ENCODE peak calls at places on chromosomes 4 and X, in four cellular contexts. One of them, this sample, is unnamed.
A peak's percentile ranks its signal among the peaks of the same experiment; 100 is the strongest.

GRCh38 chrX:54492340-54492739 is 3.7 kb downstream of the FGD1 start:
- DNase-seq in IMR-90: peak; percentile 70
- DNase-seq in GM12878: no peak
- DNase-seq in K562: no peak
- DNase-seq in this sample: no peak

GRCh38 chrX:1531106-1531890 is 5.7 kb downstream of the P2RY8 start:
- DNase-seq in IMR-90: no peak
- DNase-seq in GM12878: no peak
- DNase-seq in K562: no peak
- DNase-seq in this sample: no peak

GRCh38 chrX:18769812-18770573 is 62.5 kb downstream of the PPEF1 start:
- DNase-seq in IMR-90: no peak
- DNase-seq in GM12878: no peak
- DNase-seq in K562: no peak
- DNase-seq in this sample: no peak

GRCh38 chr4:96352051-96352517 is 512.2 kb downstream of the PDHA2 start:
- DNase-seq in IMR-90: no peak
- DNase-seq in GM12878: no peak
- DNase-seq in K562: no peak
- DNase-seq in this sample: no peak

GRCh38 chr4:10285028-10285427 is 168.4 kb upstream of the WDR1 start:
- DNase-seq in IMR-90: no peak
- DNase-seq in GM12878: no peak
- DNase-seq in K562: peak; percentile 31
- DNase-seq in this sample: no peak

GRCh38 chr4:156827519-156827918 is 144.1 kb downstream of the PDGFC start:
- DNase-seq in IMR-90: no peak
- DNase-seq in GM12878: no peak
- DNase-seq in K562: no peak
- DNase-seq in this sample: no peak

GRCh38 chrX:67544281-67544680 is 460 bp downstream of the AR start:
- DNase-seq in IMR-90: no peak
- DNase-seq in GM12878: no peak
- DNase-seq in K562: no peak
- DNase-seq in this sample: no peak

GRCh38 chr4:189235599-189235998 is 705.1 kb upstream of the FRG1 start:
- DNase-seq in IMR-90: no peak
- DNase-seq in GM12878: no peak
- DNase-seq in K562: no peak
- DNase-seq in this sample: no peak

GRCh38 chrX:132776486-132777210 is 181.8 kb downstream of the HS6ST2 start:
- DNase-seq in IMR-90: no peak
- DNase-seq in GM12878: no peak
- DNase-seq in K562: no peak
- DNase-seq in this sample: no peak

GRCh38 chr4:7279902-7280301 is 87.6 kb downstream of the SORCS2 start:
- DNase-seq in IMR-90: no peak
- DNase-seq in GM12878: no peak
- DNase-seq in K562: no peak
- DNase-seq in this sample: no peak

GRCh38 chr4:7867701-7868429 is 71.8 kb downstream of the AFAP1 start:
- DNase-seq in IMR-90: peak; percentile 73
- DNase-seq in GM12878: no peak
- DNase-seq in K562: no peak
- DNase-seq in this sample: no peak

GRCh38 chr4:42655921-42656735 is 777 bp downstream of the ATP8A1 start:
- DNase-seq in IMR-90: no peak
- DNase-seq in GM12878: no peak
- DNase-seq in K562: no peak
- DNase-seq in this sample: peak; percentile 69

GRCh38 chrX:107454302-107454701 is 4.8 kb downstream of the FRMPD3 start:
- DNase-seq in IMR-90: peak; percentile 2
- DNase-seq in GM12878: no peak
- DNase-seq in K562: no peak
- DNase-seq in this sample: no peak

GRCh38 chr4:101400096-101400495 is 52.8 kb upstream of the PPP3CA start:
- DNase-seq in IMR-90: peak; percentile 78
- DNase-seq in GM12878: no peak
- DNase-seq in K562: no peak
- DNase-seq in this sample: no peak

GRCh38 chrX:45524296-45524695 is 323.6 kb upstream of the DIPK2B start:
- DNase-seq in IMR-90: peak; percentile 67
- DNase-seq in GM12878: no peak
- DNase-seq in K562: no peak
- DNase-seq in this sample: no peak

GRCh38 chrX:18422886-18423285 is 2.5 kb upstream of the CDKL5 start:
- DNase-seq in IMR-90: peak; percentile 24
- DNase-seq in GM12878: no peak
- DNase-seq in K562: no peak
- DNase-seq in this sample: no peak

GRCh38 chrX:6021316-6022091 is 207.2 kb downstream of the NLGN4X start:
- DNase-seq in IMR-90: peak; percentile 0
- DNase-seq in GM12878: no peak
- DNase-seq in K562: no peak
- DNase-seq in this sample: peak; percentile 61

GRCh38 chrX:68842781-68843581 is 14.2 kb downstream of the EFNB1 start:
- DNase-seq in IMR-90: peak; percentile 19
- DNase-seq in GM12878: no peak
- DNase-seq in K562: no peak
- DNase-seq in this sample: no peak

GRCh38 chrX:44010626-44011025 is 37.4 kb upstream of the NDP start:
- DNase-seq in IMR-90: no peak
- DNase-seq in GM12878: no peak
- DNase-seq in K562: no peak
- DNase-seq in this sample: no peak

GRCh38 chr4:576991-577498 is 950 bp upstream of the TMEM271 start:
- DNase-seq in IMR-90: no peak
- DNase-seq in GM12878: no peak
- DNase-seq in K562: no peak
- DNase-seq in this sample: no peak

GRCh38 chr4:2800691-2801596 is 8.1 kb downstream of the SH3BP2 start:
- DNase-seq in IMR-90: peak; percentile 37
- DNase-seq in GM12878: peak; percentile 41
- DNase-seq in K562: peak; percentile 55
- DNase-seq in this sample: peak; percentile 80

GRCh38 chr4:131644619-131645018 is 1504.5 kb upstream of the PCDH10 start:
- DNase-seq in IMR-90: peak; percentile 2
- DNase-seq in GM12878: no peak
- DNase-seq in K562: no peak
- DNase-seq in this sample: peak; percentile 51

GRCh38 chr4:81905966-81906365 is 434.3 kb upstream of the RASGEF1B start:
- DNase-seq in IMR-90: no peak
- DNase-seq in GM12878: peak; percentile 37
- DNase-seq in K562: no peak
- DNase-seq in this sample: no peak

GRCh38 chr4:36709986-36710385 is 428.6 kb downstream of the DTHD1 start:
- DNase-seq in IMR-90: no peak
- DNase-seq in GM12878: no peak
- DNase-seq in K562: no peak
- DNase-seq in this sample: no peak

GRCh38 chrX:25851141-25851540 is 287.0 kb upstream of the MAGEB18 start:
- DNase-seq in IMR-90: no peak
- DNase-seq in GM12878: no peak
- DNase-seq in K562: no peak
- DNase-seq in this sample: no peak

GRCh38 chr4:3464349-3464905 is 1.3 kb downstream of the DOK7 start:
- DNase-seq in IMR-90: no peak
- DNase-seq in GM12878: no peak
- DNase-seq in K562: no peak
- DNase-seq in this sample: no peak

GRCh38 chr4:184808719-184809062 is 17.1 kb downstream of the ACSL1 start:
- DNase-seq in IMR-90: peak; percentile 18
- DNase-seq in GM12878: no peak
- DNase-seq in K562: no peak
- DNase-seq in this sample: no peak

GRCh38 chr4:184806246-184806550 is 19.6 kb downstream of the ACSL1 start:
- DNase-seq in IMR-90: no peak
- DNase-seq in GM12878: no peak
- DNase-seq in K562: no peak
- DNase-seq in this sample: no peak

GRCh38 chr4:184807261-184807660 is 18.5 kb downstream of the ACSL1 start:
- DNase-seq in IMR-90: no peak
- DNase-seq in GM12878: no peak
- DNase-seq in K562: no peak
- DNase-seq in this sample: no peak

GRCh38 chr4:184806711-184807110 is 19.1 kb downstream of the ACSL1 start:
- DNase-seq in IMR-90: no peak
- DNase-seq in GM12878: no peak
- DNase-seq in K562: no peak
- DNase-seq in this sample: no peak

DNA sequence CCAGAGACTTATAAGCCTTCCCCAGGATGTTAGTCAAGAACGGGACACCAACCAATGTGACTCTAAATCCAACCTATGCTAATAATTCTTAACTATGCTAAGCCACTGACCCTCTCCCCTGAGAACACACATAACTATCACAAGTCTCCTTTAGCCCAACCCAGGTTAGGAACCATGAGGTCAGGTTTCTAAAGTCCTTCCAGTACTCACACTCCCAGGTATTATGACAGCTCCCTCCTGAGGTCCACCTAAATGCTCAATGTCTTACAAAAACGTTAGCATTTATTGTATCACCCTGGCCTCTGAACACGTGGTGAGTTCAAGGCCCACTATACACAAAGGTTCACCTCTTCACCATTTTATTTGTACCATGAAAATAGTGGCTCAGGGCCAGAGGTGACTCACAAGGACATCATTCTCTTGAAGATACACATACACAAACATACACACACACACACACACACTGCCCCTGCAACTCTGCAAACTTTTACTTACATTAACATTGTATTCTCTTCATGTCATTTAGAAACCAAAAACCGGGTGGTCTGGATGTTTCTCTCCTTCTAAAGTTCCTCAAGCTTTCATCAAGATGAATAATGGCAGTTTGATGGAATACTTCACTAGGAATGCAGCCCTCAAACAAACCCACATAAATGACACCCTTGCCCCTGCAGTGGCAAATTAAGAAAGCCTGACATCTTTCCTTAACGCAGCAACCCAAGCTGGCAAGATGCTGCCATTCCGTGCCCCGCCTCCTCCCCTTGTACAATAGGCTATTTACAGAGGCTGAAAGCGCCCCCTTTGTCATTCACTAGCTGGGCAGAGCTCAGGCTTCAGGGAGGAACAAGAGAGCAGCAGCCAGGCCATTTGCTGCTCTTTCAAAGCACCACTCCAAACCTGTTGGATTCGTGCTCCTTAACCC is 17.7 kb downstream of the ACSL1 start:
- DNase-seq in IMR-90: peak; percentile 91
- DNase-seq in GM12878: no peak
- DNase-seq in K562: no peak
- DNase-seq in this sample: peak; percentile 58
- TF ChIP-seq CHD1 in IMR-90: no peak
- TF ChIP-seq CHD1 in GM12878: no peak
- TF ChIP-seq CHD1 in K562: no peak
- TF ChIP-seq CHD1 in this sample: no peak

DNA sequence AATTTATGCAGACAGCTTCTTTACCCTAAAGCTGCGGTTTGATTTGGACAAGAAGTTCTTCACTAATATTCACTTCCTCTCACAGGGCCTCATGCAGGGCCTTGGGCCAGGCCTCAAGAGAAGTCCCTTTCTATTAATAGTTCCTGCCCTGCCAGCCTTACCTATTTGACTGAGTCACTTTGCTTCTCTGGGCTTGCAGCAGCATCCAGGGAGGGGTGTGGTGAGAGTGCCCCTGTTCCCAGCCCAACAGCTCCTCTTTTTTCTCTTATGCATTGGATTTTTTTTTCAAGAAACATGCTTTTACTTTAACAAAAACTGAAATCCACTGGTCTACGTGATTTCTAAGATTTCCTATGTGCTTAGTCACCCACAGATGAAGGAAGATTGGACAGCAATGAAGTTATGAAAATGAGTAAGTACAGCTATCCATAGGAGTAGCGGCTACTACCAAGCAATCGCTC is 26.7 kb downstream of the FAM156B start:
- DNase-seq in IMR-90: peak; percentile 69
- DNase-seq in GM12878: peak; percentile 46
- DNase-seq in K562: no peak
- DNase-seq in this sample: no peak
- TF ChIP-seq CHD1 in IMR-90: no peak
- TF ChIP-seq CHD1 in GM12878: no peak
- TF ChIP-seq CHD1 in K562: no peak
- TF ChIP-seq CHD1 in this sample: no peak

DNA sequence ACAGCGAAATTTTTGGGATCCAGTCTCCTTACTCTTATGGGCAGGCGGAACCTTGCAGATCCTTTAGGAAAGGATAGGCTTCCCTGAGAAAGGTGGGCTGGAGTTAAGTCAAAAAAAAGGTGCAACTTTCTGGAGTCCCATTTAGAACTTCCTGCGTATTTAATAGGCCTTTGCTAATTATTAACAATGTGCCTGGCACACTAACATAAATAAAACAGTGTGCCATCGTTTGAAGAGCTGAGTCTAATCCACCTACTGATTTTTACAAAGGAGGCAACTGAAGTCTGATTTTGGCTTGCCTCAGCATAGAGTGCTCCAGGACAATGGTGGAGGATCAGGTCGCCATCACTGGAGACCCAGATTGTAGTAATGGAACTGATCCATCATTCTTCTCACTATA is 15.7 kb downstream of the PLS3 start:
- DNase-seq in IMR-90: no peak
- DNase-seq in GM12878: no peak
- DNase-seq in K562: no peak
- DNase-seq in this sample: no peak
- TF ChIP-seq CHD1 in IMR-90: no peak
- TF ChIP-seq CHD1 in GM12878: no peak
- TF ChIP-seq CHD1 in K562: no peak
- TF ChIP-seq CHD1 in this sample: no peak

DNA sequence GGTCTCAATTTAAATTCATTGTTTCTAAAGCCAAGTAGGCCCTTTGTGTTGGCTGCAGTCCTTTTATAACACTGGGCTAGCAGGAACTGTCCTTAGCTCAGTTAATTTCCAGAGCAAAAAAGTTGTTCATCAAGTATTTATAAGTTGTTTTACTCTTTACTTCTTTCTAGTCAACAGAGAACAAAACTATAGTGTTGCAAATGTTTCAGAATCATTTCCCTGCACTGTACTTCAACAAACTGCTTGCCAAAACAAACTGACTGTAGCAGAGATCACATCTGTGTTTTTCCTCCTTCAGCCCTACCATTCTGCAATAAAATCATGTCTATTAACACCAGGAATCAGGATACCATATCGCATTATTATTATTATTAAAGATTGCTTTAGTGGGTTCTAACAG is 168.5 kb upstream of the SH3RF1 start:
- DNase-seq in IMR-90: peak; percentile 47
- DNase-seq in GM12878: no peak
- DNase-seq in K562: no peak
- DNase-seq in this sample: no peak
- TF ChIP-seq CHD1 in IMR-90: no peak
- TF ChIP-seq CHD1 in GM12878: no peak
- TF ChIP-seq CHD1 in K562: no peak
- TF ChIP-seq CHD1 in this sample: no peak

This sample was measured in H1.